ENCODE peak calls at places on chromosomes 5 and 9, in four cellular contexts. O is KBM-7, J is thyroid gland, D is HEK293T. Q is an unnamed sample.

GRCh38 chr9:34036625-34037024 is 12.1 kb downstream of the UBAP2 start:
- DNase-seq in O (no peak), J (no peak), D (no peak), Q (no peak)

GRCh38 chr5:161846731-161847130 is 1.2 kb upstream of the GABRA1 start:
- DNase-seq in O (peak), J (no peak), D (no peak), Q (no peak)

GRCh38 chr9:131049829-131050715 is 41.1 kb downstream of the LAMC3 start:
- DNase-seq in O (no peak), J (no peak), D (no peak), Q (no peak)

GRCh38 chr5:62064993-62065392 is 241.0 kb upstream of the KIF2A start:
- DNase-seq in O (no peak), J (no peak), D (no peak), Q (no peak)

GRCh38 chr5:81717221-81717620 is 33.7 kb downstream of the SSBP2 start:
- DNase-seq in O (no peak), J (no peak), D (no peak), Q (no peak)

GRCh38 chr9:82332018-82332773 is 343.6 kb downstream of the SPATA31D1 start:
- DNase-seq in O (no peak), J (no peak), D (no peak), Q (no peak)

GRCh38 chr5:174734571-174735497 is 10.5 kb downstream of the MSX2 start:
- DNase-seq in O (no peak), J (no peak), D (no peak), Q (no peak)

GRCh38 chr9:546797-547223 is 294.7 kb upstream of the DMRT1 start:
- DNase-seq in O (peak), J (no peak), D (no peak), Q (peak)

GRCh38 chr5:57824047-57824446 is 341.4 kb upstream of the ACTBL2 start:
- DNase-seq in O (no peak), J (no peak), D (no peak), Q (no peak)

GRCh38 chr5:176573564-176574296 is 24.6 kb downstream of the CDHR2 start:
- DNase-seq in O (peak), J (peak), D (peak), Q (peak)

GRCh38 chr5:72425995-72426394 is 81.2 kb downstream of the ZNF366 start:
- DNase-seq in O (no peak), J (no peak), D (no peak), Q (no peak)

GRCh38 chr5:165795073-165795472 is 2289.7 kb downstream of the MAT2B start:
- DNase-seq in O (no peak), J (no peak), D (no peak), Q (no peak)

GRCh38 chr9:10259668-10260067 is 353.1 kb downstream of the PTPRD start:
- DNase-seq in O (no peak), J (no peak), D (no peak), Q (no peak)

GRCh38 chr9:133261753-133262120 is 13.3 kb downstream of the ABO start:
- DNase-seq in O (no peak), J (no peak), D (no peak), Q (no peak)